ENCODE peak calls at places on chromosomes 11 and 22, in nine cellular contexts. E is fibroblast of lung; Z is non-pigmented ciliary epithelial cell; P is H4; O is CD8-positive, alpha-beta memory T cell; I is HAP-1; F is KG1; V is lower leg skin; R is GM10248. X is an unnamed sample.

GRCh38 chr11:102318469-102318868 is 1.2 kb downstream of the BIRC3 start:
- DNase-seq in F (no peak), V (no peak), Z (no peak), E (peak; percentile 20), P (no peak), R (no peak), I (no peak), O (peak; percentile 58), X (no peak)

GRCh38 chr11:72244317-72245231 is 598 bp upstream of the PHOX2A start:
- DNase-seq in V (no peak), Z (no peak), O (no peak), I (no peak), R (no peak), P (no peak), F (no peak), E (no peak), X (no peak)

GRCh38 chr11:10233581-10233980 is 60.4 kb downstream of the SBF2 start:
- DNase-seq in I (no peak), R (no peak), O (no peak), F (no peak), Z (peak; percentile 67), P (peak; percentile 14), V (no peak), E (peak; percentile 92), X (peak; percentile 10)

GRCh38 chr11:116517077-116517476 is 255.7 kb downstream of the BUD13 start:
- DNase-seq in V (no peak), Z (no peak), R (no peak), E (no peak), P (no peak), I (no peak), O (no peak), F (no peak), X (no peak)

GRCh38 chr11:109865558-109866186 is 227.5 kb upstream of the ZC3H12C start:
- DNase-seq in V (no peak), F (no peak), I (no peak), O (no peak), Z (no peak), P (peak; percentile 28), E (no peak), R (no peak), X (no peak)

GRCh38 chr11:35418847-35419712 is at the start of gene SLC1A2:
- DNase-seq in R (peak; percentile 18), V (no peak), E (peak; percentile 23), F (no peak), O (no peak), Z (no peak), P (no peak), I (peak; percentile 17), X (no peak)

GRCh38 chr11:34809191-34810106 is 106.7 kb downstream of the APIP start:
- DNase-seq in R (no peak), I (no peak), O (no peak), P (no peak), E (peak; percentile 74), Z (peak; percentile 4), F (peak; percentile 76), V (no peak), X (no peak)

GRCh38 chr11:117182551-117182935 is 4.0 kb downstream of the SIDT2 start:
- DNase-seq in O (no peak), F (no peak), I (no peak), Z (no peak), R (no peak), E (no peak), P (no peak), V (no peak), X (no peak)

GRCh38 chr11:117183724-117184349 is 5.3 kb downstream of the SIDT2 start:
- DNase-seq in P (no peak), V (no peak), E (no peak), O (no peak), R (no peak), I (no peak), F (no peak), Z (no peak), X (no peak)

GRCh38 chr11:14645247-14645912 is 1.8 kb downstream of the PDE3B start:
- DNase-seq in Z (no peak), P (no peak), O (peak; percentile 39), R (no peak), I (no peak), E (peak; percentile 37), F (no peak), V (no peak), X (no peak)

GRCh38 chr11:20158597-20159257 is 1.5 kb downstream of the DBX1 start:
- DNase-seq in P (peak; percentile 38), E (peak; percentile 65), Z (no peak), V (peak; percentile 18), R (peak; percentile 44), I (peak; percentile 80), O (no peak), F (no peak), X (peak; percentile 21)

GRCh38 chr22:24482586-24482985 is 12.5 kb upstream of the UPB1 start:
- DNase-seq in O (no peak), P (no peak), V (no peak), R (no peak), I (no peak), F (no peak), Z (peak; percentile 34), E (peak; percentile 94), X (no peak)

GRCh38 chr11:7353100-7353499 is 101.4 kb downstream of the SYT9 start:
- DNase-seq in F (peak; percentile 32), P (peak; percentile 21), O (no peak), I (peak; percentile 52), E (no peak), Z (no peak), V (no peak), R (peak; percentile 51), X (no peak)

GRCh38 chr22:32801436-32802290 is at the start of gene TIMP3:
- DNase-seq in R (no peak), Z (no peak), F (no peak), O (no peak), E (peak; percentile 82), P (peak; percentile 24), V (peak; percentile 83), I (peak; percentile 83), X (peak; percentile 45)

GRCh38 chr11:129374993-129375721 is 491 bp upstream of the BARX2 start:
- DNase-seq in V (no peak), R (no peak), P (no peak), E (peak; percentile 16), Z (no peak), O (no peak), F (no peak), I (peak; percentile 12), X (no peak)

GRCh38 chr11:32262367-32262766 is 171.5 kb downstream of the RCN1 start:
- DNase-seq in E (no peak), F (no peak), O (no peak), V (no peak), I (no peak), R (no peak), P (no peak), Z (no peak), X (no peak)

GRCh38 chr11:111665779-111666178 is 63.5 kb downstream of the SIK2 start:
- DNase-seq in I (peak; percentile 52), F (peak; percentile 23), P (peak; percentile 9), O (no peak), E (peak; percentile 51), R (peak; percentile 8), V (no peak), Z (no peak), X (peak; percentile 42)

GRCh38 chr11:124746621-124747243 is 5.3 kb downstream of the VSIG2 start:
- DNase-seq in R (peak; percentile 92), O (peak; percentile 81), E (peak; percentile 58), I (peak; percentile 37), P (no peak), Z (peak; percentile 27), V (no peak), F (no peak), X (peak; percentile 9)

GRCh38 chr11:60847281-60847680 is 5.4 kb downstream of the CCDC86 start:
- DNase-seq in R (no peak), Z (no peak), E (no peak), I (no peak), O (no peak), V (no peak), F (no peak), P (no peak), X (no peak)

GRCh38 chr11:17331669-17332068 is 19.9 kb upstream of the NCR3LG1 start:
- DNase-seq in V (no peak), O (no peak), E (no peak), P (no peak), Z (no peak), F (no peak), I (no peak), R (no peak), X (no peak)

GRCh38 chr11:108698844-108699642 is 34.2 kb downstream of the DDX10 start:
- DNase-seq in I (no peak), Z (no peak), E (peak; percentile 41), F (no peak), V (no peak), P (no peak), O (no peak), R (peak; percentile 52), X (no peak)

GRCh38 chr11:67436459-67437081 is 912 bp downstream of the PTPRCAP start:
- DNase-seq in O (peak; percentile 48), P (peak; percentile 33), E (peak; percentile 12), Z (no peak), R (peak; percentile 86), V (no peak), F (peak; percentile 45), I (peak; percentile 57), X (no peak)

GRCh38 chr11:110251837-110252236 is 44.6 kb downstream of the RDX start:
- DNase-seq in O (no peak), P (peak; percentile 64), V (no peak), E (peak; percentile 77), F (no peak), R (no peak), Z (peak; percentile 35), I (no peak), X (peak; percentile 24)

GRCh38 chr11:64360403-64360980 is 1.5 kb downstream of the RPS6KA4 start:
- DNase-seq in P (no peak), F (peak; percentile 38), O (no peak), V (no peak), E (no peak), I (no peak), Z (no peak), R (no peak), X (no peak)

GRCh38 chr22:32327066-32327465 is 30.6 kb upstream of the RFPL3 start:
- DNase-seq in P (no peak), F (no peak), R (no peak), V (no peak), O (no peak), Z (no peak), I (no peak), E (no peak), X (no peak)

GRCh38 chr11:110022548-110022947 is 70.6 kb upstream of the ZC3H12C start:
- DNase-seq in P (no peak), F (no peak), V (no peak), I (no peak), E (peak; percentile 8), Z (no peak), R (peak; percentile 20), O (no peak), X (no peak)

GRCh38 chr11:66985508-66986177 is 10.5 kb downstream of the C11orf86 start:
- DNase-seq in P (no peak), Z (no peak), V (no peak), O (no peak), F (no peak), R (no peak), I (no peak), E (no peak), X (no peak)

GRCh38 chr22:39966522-39966921 is 6.3 kb downstream of the TMA7B start:
- DNase-seq in F (no peak), Z (no peak), I (no peak), V (no peak), P (no peak), O (no peak), R (no peak), E (no peak), X (no peak)

GRCh38 chr11:117668291-117668690 is 128.7 kb downstream of the DSCAML1 start:
- DNase-seq in F (no peak), Z (no peak), E (no peak), P (no peak), R (no peak), O (no peak), V (no peak), I (no peak), X (no peak)

GRCh38 chr11:123430736-123431356 is 777 bp downstream of the GRAMD1B start:
- DNase-seq in O (peak; percentile 53), I (peak; percentile 84), E (peak; percentile 47), Z (no peak), R (peak; percentile 75), P (no peak), F (peak; percentile 85), V (peak; percentile 40), X (no peak)

GRCh38 chr11:44266056-44266780 is 43.7 kb downstream of the ALX4 start:
- DNase-seq in F (no peak), R (no peak), Z (no peak), E (no peak), I (no peak), O (no peak), V (no peak), P (no peak), X (no peak)